ENCODE peak calls at places on chromosomes 2 and 18, in ten cellular contexts. One of them, this sample, is unnamed.

GRCh38 chr18:44039826-44040225 is 640.9 kb upstream of the SETBP1 start:
- DNase-seq in occipital lobe: no peak
- DNase-seq in activated naive CD4-positive, alpha-beta T cell treated with Interleukin-2 at 50 U/mL for 16 hours: no peak
- DNase-seq in stimulated activated CD8-positive, alpha-beta memory T cell treated with anti-CD3 and anti-CD28 coated beads, Interleukin-12 subunit alpha, Interleukin-12 subunit beta, amount 100 ng/mL, for 4 hours: no peak
- DNase-seq in GM13976: no peak
- DNase-seq in GF-D8: no peak
- DNase-seq in astrocyte: no peak
- DNase-seq in NCI-H748 treated with DMSO at 0.1 percent for 48 hours: no peak
- DNase-seq in left cardiac atrium: no peak
- DNase-seq in small intestine: no peak
- DNase-seq in this sample: no peak

GRCh38 chr2:147174824-147175254 is 670.0 kb upstream of the ACVR2A start:
- DNase-seq in GM13976: no peak
- DNase-seq in activated naive CD4-positive, alpha-beta T cell treated with Interleukin-2 at 50 U/mL for 16 hours: no peak
- DNase-seq in left cardiac atrium: no peak
- DNase-seq in occipital lobe: no peak
- DNase-seq in astrocyte: no peak
- DNase-seq in small intestine: peak; percentile 21
- DNase-seq in NCI-H748 treated with DMSO at 0.1 percent for 48 hours: no peak
- DNase-seq in stimulated activated CD8-positive, alpha-beta memory T cell treated with anti-CD3 and anti-CD28 coated beads, Interleukin-12 subunit alpha, Interleukin-12 subunit beta, amount 100 ng/mL, for 4 hours: no peak
- DNase-seq in GF-D8: no peak
- DNase-seq in this sample: no peak

GRCh38 chr2:42614838-42615237 is 46.4 kb downstream of the MTA3 start:
- DNase-seq in activated naive CD4-positive, alpha-beta T cell treated with Interleukin-2 at 50 U/mL for 16 hours: no peak
- DNase-seq in small intestine: peak; percentile 62
- DNase-seq in NCI-H748 treated with DMSO at 0.1 percent for 48 hours: no peak
- DNase-seq in GM13976: no peak
- DNase-seq in occipital lobe: no peak
- DNase-seq in left cardiac atrium: no peak
- DNase-seq in stimulated activated CD8-positive, alpha-beta memory T cell treated with anti-CD3 and anti-CD28 coated beads, Interleukin-12 subunit alpha, Interleukin-12 subunit beta, amount 100 ng/mL, for 4 hours: no peak
- DNase-seq in astrocyte: no peak
- DNase-seq in GF-D8: no peak
- DNase-seq in this sample: no peak

GRCh38 chr2:137873860-137874259 is 90.4 kb upstream of the HNMT start:
- DNase-seq in activated naive CD4-positive, alpha-beta T cell treated with Interleukin-2 at 50 U/mL for 16 hours: no peak
- DNase-seq in GF-D8: no peak
- DNase-seq in occipital lobe: no peak
- DNase-seq in left cardiac atrium: no peak
- DNase-seq in GM13976: no peak
- DNase-seq in astrocyte: no peak
- DNase-seq in small intestine: no peak
- DNase-seq in NCI-H748 treated with DMSO at 0.1 percent for 48 hours: peak; percentile 79
- DNase-seq in stimulated activated CD8-positive, alpha-beta memory T cell treated with anti-CD3 and anti-CD28 coated beads, Interleukin-12 subunit alpha, Interleukin-12 subunit beta, amount 100 ng/mL, for 4 hours: no peak
- DNase-seq in this sample: no peak

GRCh38 chr18:8673276-8674209 is 31.8 kb upstream of the MTCL1 start:
- DNase-seq in small intestine: no peak
- DNase-seq in astrocyte: no peak
- DNase-seq in left cardiac atrium: no peak
- DNase-seq in NCI-H748 treated with DMSO at 0.1 percent for 48 hours: no peak
- DNase-seq in activated naive CD4-positive, alpha-beta T cell treated with Interleukin-2 at 50 U/mL for 16 hours: no peak
- DNase-seq in GF-D8: no peak
- DNase-seq in occipital lobe: no peak
- DNase-seq in stimulated activated CD8-positive, alpha-beta memory T cell treated with anti-CD3 and anti-CD28 coated beads, Interleukin-12 subunit alpha, Interleukin-12 subunit beta, amount 100 ng/mL, for 4 hours: no peak
- DNase-seq in GM13976: peak; percentile 51
- DNase-seq in this sample: no peak

GRCh38 chr2:150279673-150280072 is 207.8 kb downstream of the RND3 start:
- DNase-seq in GM13976: no peak
- DNase-seq in astrocyte: no peak
- DNase-seq in small intestine: no peak
- DNase-seq in GF-D8: no peak
- DNase-seq in stimulated activated CD8-positive, alpha-beta memory T cell treated with anti-CD3 and anti-CD28 coated beads, Interleukin-12 subunit alpha, Interleukin-12 subunit beta, amount 100 ng/mL, for 4 hours: no peak
- DNase-seq in occipital lobe: no peak
- DNase-seq in activated naive CD4-positive, alpha-beta T cell treated with Interleukin-2 at 50 U/mL for 16 hours: no peak
- DNase-seq in left cardiac atrium: no peak
- DNase-seq in NCI-H748 treated with DMSO at 0.1 percent for 48 hours: no peak
- DNase-seq in this sample: no peak

GRCh38 chr2:173150963-173151362 is 75.3 kb downstream of the MAP3K20 start:
- DNase-seq in NCI-H748 treated with DMSO at 0.1 percent for 48 hours: no peak
- DNase-seq in GF-D8: no peak
- DNase-seq in stimulated activated CD8-positive, alpha-beta memory T cell treated with anti-CD3 and anti-CD28 coated beads, Interleukin-12 subunit alpha, Interleukin-12 subunit beta, amount 100 ng/mL, for 4 hours: no peak
- DNase-seq in GM13976: no peak
- DNase-seq in activated naive CD4-positive, alpha-beta T cell treated with Interleukin-2 at 50 U/mL for 16 hours: no peak
- DNase-seq in small intestine: no peak
- DNase-seq in left cardiac atrium: no peak
- DNase-seq in astrocyte: no peak
- DNase-seq in occipital lobe: no peak
- DNase-seq in this sample: no peak

GRCh38 chr2:27060323-27060722 is 8.9 kb downstream of the AGBL5 start:
- DNase-seq in small intestine: no peak
- DNase-seq in activated naive CD4-positive, alpha-beta T cell treated with Interleukin-2 at 50 U/mL for 16 hours: no peak
- DNase-seq in occipital lobe: no peak
- DNase-seq in GM13976: no peak
- DNase-seq in astrocyte: no peak
- DNase-seq in GF-D8: no peak
- DNase-seq in NCI-H748 treated with DMSO at 0.1 percent for 48 hours: no peak
- DNase-seq in left cardiac atrium: no peak
- DNase-seq in stimulated activated CD8-positive, alpha-beta memory T cell treated with anti-CD3 and anti-CD28 coated beads, Interleukin-12 subunit alpha, Interleukin-12 subunit beta, amount 100 ng/mL, for 4 hours: no peak
- DNase-seq in this sample: no peak

GRCh38 chr2:213122730-213123129 is 28.7 kb downstream of the IKZF2 start:
- DNase-seq in small intestine: peak; percentile 11
- DNase-seq in activated naive CD4-positive, alpha-beta T cell treated with Interleukin-2 at 50 U/mL for 16 hours: no peak
- DNase-seq in GM13976: no peak
- DNase-seq in left cardiac atrium: no peak
- DNase-seq in stimulated activated CD8-positive, alpha-beta memory T cell treated with anti-CD3 and anti-CD28 coated beads, Interleukin-12 subunit alpha, Interleukin-12 subunit beta, amount 100 ng/mL, for 4 hours: no peak
- DNase-seq in NCI-H748 treated with DMSO at 0.1 percent for 48 hours: no peak
- DNase-seq in astrocyte: no peak
- DNase-seq in GF-D8: no peak
- DNase-seq in occipital lobe: no peak
- DNase-seq in this sample: no peak

GRCh38 chr2:65164379-65165023 is 34.6 kb upstream of the RAB1A start:
- DNase-seq in GF-D8: no peak
- DNase-seq in small intestine: no peak
- DNase-seq in stimulated activated CD8-positive, alpha-beta memory T cell treated with anti-CD3 and anti-CD28 coated beads, Interleukin-12 subunit alpha, Interleukin-12 subunit beta, amount 100 ng/mL, for 4 hours: no peak
- DNase-seq in astrocyte: peak; percentile 14
- DNase-seq in left cardiac atrium: no peak
- DNase-seq in GM13976: no peak
- DNase-seq in NCI-H748 treated with DMSO at 0.1 percent for 48 hours: no peak
- DNase-seq in occipital lobe: no peak
- DNase-seq in activated naive CD4-positive, alpha-beta T cell treated with Interleukin-2 at 50 U/mL for 16 hours: no peak
- DNase-seq in this sample: no peak

GRCh38 chr2:240439698-240440151 is 4.3 kb downstream of the GPC1 start:
- DNase-seq in NCI-H748 treated with DMSO at 0.1 percent for 48 hours: no peak
- DNase-seq in GF-D8: no peak
- DNase-seq in GM13976: no peak
- DNase-seq in astrocyte: no peak
- DNase-seq in activated naive CD4-positive, alpha-beta T cell treated with Interleukin-2 at 50 U/mL for 16 hours: no peak
- DNase-seq in small intestine: no peak
- DNase-seq in stimulated activated CD8-positive, alpha-beta memory T cell treated with anti-CD3 and anti-CD28 coated beads, Interleukin-12 subunit alpha, Interleukin-12 subunit beta, amount 100 ng/mL, for 4 hours: no peak
- DNase-seq in occipital lobe: no peak
- DNase-seq in left cardiac atrium: no peak
- DNase-seq in this sample: no peak

GRCh38 chr2:1544478-1545069 is 131.3 kb downstream of the TPO start:
- DNase-seq in occipital lobe: no peak
- DNase-seq in stimulated activated CD8-positive, alpha-beta memory T cell treated with anti-CD3 and anti-CD28 coated beads, Interleukin-12 subunit alpha, Interleukin-12 subunit beta, amount 100 ng/mL, for 4 hours: no peak
- DNase-seq in small intestine: no peak
- DNase-seq in astrocyte: peak; percentile 27
- DNase-seq in GF-D8: no peak
- DNase-seq in NCI-H748 treated with DMSO at 0.1 percent for 48 hours: no peak
- DNase-seq in left cardiac atrium: no peak
- DNase-seq in activated naive CD4-positive, alpha-beta T cell treated with Interleukin-2 at 50 U/mL for 16 hours: no peak
- DNase-seq in GM13976: no peak
- DNase-seq in this sample: no peak

GRCh38 chr2:214244847-214245246 is 166.0 kb upstream of the VWC2L start:
- DNase-seq in small intestine: no peak
- DNase-seq in GM13976: no peak
- DNase-seq in activated naive CD4-positive, alpha-beta T cell treated with Interleukin-2 at 50 U/mL for 16 hours: no peak
- DNase-seq in NCI-H748 treated with DMSO at 0.1 percent for 48 hours: no peak
- DNase-seq in GF-D8: no peak
- DNase-seq in occipital lobe: no peak
- DNase-seq in left cardiac atrium: no peak
- DNase-seq in astrocyte: peak; percentile 57
- DNase-seq in stimulated activated CD8-positive, alpha-beta memory T cell treated with anti-CD3 and anti-CD28 coated beads, Interleukin-12 subunit alpha, Interleukin-12 subunit beta, amount 100 ng/mL, for 4 hours: no peak
- DNase-seq in this sample: no peak

GRCh38 chr2:196587739-196588138 is 51.8 kb upstream of the CCDC150 start:
- DNase-seq in left cardiac atrium: no peak
- DNase-seq in occipital lobe: no peak
- DNase-seq in astrocyte: no peak
- DNase-seq in NCI-H748 treated with DMSO at 0.1 percent for 48 hours: no peak
- DNase-seq in stimulated activated CD8-positive, alpha-beta memory T cell treated with anti-CD3 and anti-CD28 coated beads, Interleukin-12 subunit alpha, Interleukin-12 subunit beta, amount 100 ng/mL, for 4 hours: no peak
- DNase-seq in GF-D8: no peak
- DNase-seq in small intestine: no peak
- DNase-seq in activated naive CD4-positive, alpha-beta T cell treated with Interleukin-2 at 50 U/mL for 16 hours: no peak
- DNase-seq in GM13976: no peak
- DNase-seq in this sample: no peak

GRCh38 chr18:26233208-26233607 is 7.0 kb downstream of the TAF4B start:
- DNase-seq in small intestine: no peak
- DNase-seq in left cardiac atrium: no peak
- DNase-seq in GM13976: no peak
- DNase-seq in NCI-H748 treated with DMSO at 0.1 percent for 48 hours: no peak
- DNase-seq in occipital lobe: no peak
- DNase-seq in activated naive CD4-positive, alpha-beta T cell treated with Interleukin-2 at 50 U/mL for 16 hours: no peak
- DNase-seq in stimulated activated CD8-positive, alpha-beta memory T cell treated with anti-CD3 and anti-CD28 coated beads, Interleukin-12 subunit alpha, Interleukin-12 subunit beta, amount 100 ng/mL, for 4 hours: no peak
- DNase-seq in GF-D8: no peak
- DNase-seq in astrocyte: no peak
- DNase-seq in this sample: no peak

GRCh38 chr18:10950080-10950875 is 199.1 kb downstream of the PIEZO2 start:
- DNase-seq in occipital lobe: no peak
- DNase-seq in NCI-H748 treated with DMSO at 0.1 percent for 48 hours: no peak
- DNase-seq in activated naive CD4-positive, alpha-beta T cell treated with Interleukin-2 at 50 U/mL for 16 hours: no peak
- DNase-seq in small intestine: no peak
- DNase-seq in left cardiac atrium: no peak
- DNase-seq in stimulated activated CD8-positive, alpha-beta memory T cell treated with anti-CD3 and anti-CD28 coated beads, Interleukin-12 subunit alpha, Interleukin-12 subunit beta, amount 100 ng/mL, for 4 hours: no peak
- DNase-seq in astrocyte: no peak
- DNase-seq in GF-D8: no peak
- DNase-seq in GM13976: no peak
- DNase-seq in this sample: no peak

GRCh38 chr2:58514252-58514651 is 273.1 kb upstream of the FANCL start:
- DNase-seq in left cardiac atrium: no peak
- DNase-seq in activated naive CD4-positive, alpha-beta T cell treated with Interleukin-2 at 50 U/mL for 16 hours: no peak
- DNase-seq in occipital lobe: no peak
- DNase-seq in NCI-H748 treated with DMSO at 0.1 percent for 48 hours: no peak
- DNase-seq in small intestine: no peak
- DNase-seq in GF-D8: no peak
- DNase-seq in stimulated activated CD8-positive, alpha-beta memory T cell treated with anti-CD3 and anti-CD28 coated beads, Interleukin-12 subunit alpha, Interleukin-12 subunit beta, amount 100 ng/mL, for 4 hours: no peak
- DNase-seq in GM13976: no peak
- DNase-seq in astrocyte: no peak
- DNase-seq in this sample: no peak

GRCh38 chr2:230901006-230901405 is 24.0 kb downstream of the GPR55 start:
- DNase-seq in occipital lobe: no peak
- DNase-seq in GF-D8: no peak
- DNase-seq in small intestine: no peak
- DNase-seq in GM13976: no peak
- DNase-seq in stimulated activated CD8-positive, alpha-beta memory T cell treated with anti-CD3 and anti-CD28 coated beads, Interleukin-12 subunit alpha, Interleukin-12 subunit beta, amount 100 ng/mL, for 4 hours: no peak
- DNase-seq in astrocyte: no peak
- DNase-seq in left cardiac atrium: no peak
- DNase-seq in NCI-H748 treated with DMSO at 0.1 percent for 48 hours: no peak
- DNase-seq in activated naive CD4-positive, alpha-beta T cell treated with Interleukin-2 at 50 U/mL for 16 hours: no peak
- DNase-seq in this sample: no peak

GRCh38 chr2:46967990-46968647 is 52.5 kb upstream of the MCFD2 start:
- DNase-seq in activated naive CD4-positive, alpha-beta T cell treated with Interleukin-2 at 50 U/mL for 16 hours: no peak
- DNase-seq in astrocyte: peak; percentile 88
- DNase-seq in left cardiac atrium: peak; percentile 88
- DNase-seq in GM13976: no peak
- DNase-seq in small intestine: peak; percentile 96
- DNase-seq in occipital lobe: peak; percentile 34
- DNase-seq in NCI-H748 treated with DMSO at 0.1 percent for 48 hours: no peak
- DNase-seq in stimulated activated CD8-positive, alpha-beta memory T cell treated with anti-CD3 and anti-CD28 coated beads, Interleukin-12 subunit alpha, Interleukin-12 subunit beta, amount 100 ng/mL, for 4 hours: no peak
- DNase-seq in GF-D8: no peak
- DNase-seq in this sample: peak; percentile 86

GRCh38 chr2:12965540-12966269 is 249.0 kb downstream of the TRIB2 start:
- DNase-seq in occipital lobe: no peak
- DNase-seq in stimulated activated CD8-positive, alpha-beta memory T cell treated with anti-CD3 and anti-CD28 coated beads, Interleukin-12 subunit alpha, Interleukin-12 subunit beta, amount 100 ng/mL, for 4 hours: no peak
- DNase-seq in GM13976: no peak
- DNase-seq in GF-D8: peak; percentile 26
- DNase-seq in activated naive CD4-positive, alpha-beta T cell treated with Interleukin-2 at 50 U/mL for 16 hours: no peak
- DNase-seq in NCI-H748 treated with DMSO at 0.1 percent for 48 hours: no peak
- DNase-seq in small intestine: peak; percentile 58
- DNase-seq in left cardiac atrium: no peak
- DNase-seq in astrocyte: peak; percentile 76
- DNase-seq in this sample: no peak

GRCh38 chr2:9467687-9468086 is 6.7 kb upstream of the IAH1 start:
- DNase-seq in occipital lobe: no peak
- DNase-seq in NCI-H748 treated with DMSO at 0.1 percent for 48 hours: no peak
- DNase-seq in small intestine: no peak
- DNase-seq in GF-D8: no peak
- DNase-seq in GM13976: no peak
- DNase-seq in astrocyte: no peak
- DNase-seq in stimulated activated CD8-positive, alpha-beta memory T cell treated with anti-CD3 and anti-CD28 coated beads, Interleukin-12 subunit alpha, Interleukin-12 subunit beta, amount 100 ng/mL, for 4 hours: no peak
- DNase-seq in activated naive CD4-positive, alpha-beta T cell treated with Interleukin-2 at 50 U/mL for 16 hours: no peak
- DNase-seq in left cardiac atrium: no peak
- DNase-seq in this sample: no peak

GRCh38 chr2:12663306-12664037 is 53.3 kb upstream of the TRIB2 start:
- DNase-seq in small intestine: no peak
- DNase-seq in occipital lobe: no peak
- DNase-seq in left cardiac atrium: peak; percentile 39
- DNase-seq in stimulated activated CD8-positive, alpha-beta memory T cell treated with anti-CD3 and anti-CD28 coated beads, Interleukin-12 subunit alpha, Interleukin-12 subunit beta, amount 100 ng/mL, for 4 hours: no peak
- DNase-seq in activated naive CD4-positive, alpha-beta T cell treated with Interleukin-2 at 50 U/mL for 16 hours: no peak
- DNase-seq in GF-D8: no peak
- DNase-seq in astrocyte: no peak
- DNase-seq in NCI-H748 treated with DMSO at 0.1 percent for 48 hours: no peak
- DNase-seq in GM13976: no peak
- DNase-seq in this sample: no peak

GRCh38 chr2:216259081-216259480 is 113.2 kb downstream of the MARCHF4 start:
- DNase-seq in astrocyte: no peak
- DNase-seq in activated naive CD4-positive, alpha-beta T cell treated with Interleukin-2 at 50 U/mL for 16 hours: no peak
- DNase-seq in NCI-H748 treated with DMSO at 0.1 percent for 48 hours: no peak
- DNase-seq in left cardiac atrium: no peak
- DNase-seq in occipital lobe: no peak
- DNase-seq in GF-D8: no peak
- DNase-seq in small intestine: no peak
- DNase-seq in GM13976: no peak
- DNase-seq in stimulated activated CD8-positive, alpha-beta memory T cell treated with anti-CD3 and anti-CD28 coated beads, Interleukin-12 subunit alpha, Interleukin-12 subunit beta, amount 100 ng/mL, for 4 hours: no peak
- DNase-seq in this sample: no peak

GRCh38 chr2:71922091-71922490 is 225.6 kb downstream of the CYP26B1 start:
- DNase-seq in small intestine: no peak
- DNase-seq in GF-D8: no peak
- DNase-seq in activated naive CD4-positive, alpha-beta T cell treated with Interleukin-2 at 50 U/mL for 16 hours: no peak
- DNase-seq in GM13976: no peak
- DNase-seq in occipital lobe: no peak
- DNase-seq in NCI-H748 treated with DMSO at 0.1 percent for 48 hours: no peak
- DNase-seq in astrocyte: no peak
- DNase-seq in left cardiac atrium: peak; percentile 13
- DNase-seq in stimulated activated CD8-positive, alpha-beta memory T cell treated with anti-CD3 and anti-CD28 coated beads, Interleukin-12 subunit alpha, Interleukin-12 subunit beta, amount 100 ng/mL, for 4 hours: no peak
- DNase-seq in this sample: no peak

GRCh38 chr2:72676341-72677025 is 149.3 kb downstream of the EXOC6B start:
- DNase-seq in NCI-H748 treated with DMSO at 0.1 percent for 48 hours: no peak
- DNase-seq in small intestine: no peak
- DNase-seq in GF-D8: no peak
- DNase-seq in left cardiac atrium: no peak
- DNase-seq in GM13976: no peak
- DNase-seq in activated naive CD4-positive, alpha-beta T cell treated with Interleukin-2 at 50 U/mL for 16 hours: no peak
- DNase-seq in occipital lobe: no peak
- DNase-seq in astrocyte: peak; percentile 44
- DNase-seq in stimulated activated CD8-positive, alpha-beta memory T cell treated with anti-CD3 and anti-CD28 coated beads, Interleukin-12 subunit alpha, Interleukin-12 subunit beta, amount 100 ng/mL, for 4 hours: no peak
- DNase-seq in this sample: no peak

GRCh38 chr2:151339168-151339567 is 18.2 kb upstream of the TNFAIP6 start:
- DNase-seq in small intestine: no peak
- DNase-seq in NCI-H748 treated with DMSO at 0.1 percent for 48 hours: no peak
- DNase-seq in occipital lobe: no peak
- DNase-seq in activated naive CD4-positive, alpha-beta T cell treated with Interleukin-2 at 50 U/mL for 16 hours: no peak
- DNase-seq in left cardiac atrium: no peak
- DNase-seq in GF-D8: no peak
- DNase-seq in GM13976: no peak
- DNase-seq in astrocyte: no peak
- DNase-seq in stimulated activated CD8-positive, alpha-beta memory T cell treated with anti-CD3 and anti-CD28 coated beads, Interleukin-12 subunit alpha, Interleukin-12 subunit beta, amount 100 ng/mL, for 4 hours: no peak
- DNase-seq in this sample: no peak

GRCh38 chr18:70044626-70045025 is 97.0 kb upstream of the CD226 start:
- DNase-seq in stimulated activated CD8-positive, alpha-beta memory T cell treated with anti-CD3 and anti-CD28 coated beads, Interleukin-12 subunit alpha, Interleukin-12 subunit beta, amount 100 ng/mL, for 4 hours: no peak
- DNase-seq in astrocyte: peak; percentile 99
- DNase-seq in small intestine: no peak
- DNase-seq in left cardiac atrium: no peak
- DNase-seq in occipital lobe: no peak
- DNase-seq in GF-D8: no peak
- DNase-seq in NCI-H748 treated with DMSO at 0.1 percent for 48 hours: no peak
- DNase-seq in GM13976: no peak
- DNase-seq in activated naive CD4-positive, alpha-beta T cell treated with Interleukin-2 at 50 U/mL for 16 hours: no peak
- DNase-seq in this sample: peak; percentile 51

This sample was measured in NCI-H460.